ENCODE peak calls at places on chromosomes 16 and 17, in seven cellular contexts. Y is stimulated activated CD4-positive, alpha-beta T cell treated with anti-CD3 and anti-CD28 coated beads, Interleukin-1b, Interleukin-23, amount 100 ng/mL, for 1 hour; D is H9; R is heart right ventricle; P is head of caudate nucleus; X is NCI-H1048; C is stimulated activated naive CD8-positive, alpha-beta T cell treated with anti-CD3 and anti-CD28 coated beads, Interleukin-15, Interleukin-2, amounts not matched to agents 100 U/mL and 50 U/mL, for 24 hours. M is an unnamed sample.
A peak's percentile ranks its signal among the peaks of the same experiment; 100 is the strongest.

GRCh38 chr16:87608400-87608985 is 6.2 kb downstream of the JPH3 start:
- DNase-seq in Y (peak; percentile 16), D (peak; percentile 83), R (peak; percentile 71), P (no peak), X (no peak), C (peak; percentile 58), M (no peak)

GRCh38 chr16:3022697-3023414 is 886 bp downstream of the HCFC1R1 start:
- DNase-seq in Y (no peak), D (no peak), R (peak; percentile 61), P (no peak), X (no peak), C (peak; percentile 23), M (no peak)

GRCh38 chr17:43779145-43780125 is 658 bp upstream of the DUSP3 start:
- DNase-seq in Y (no peak), D (peak; percentile 66), R (no peak), P (no peak), X (no peak), C (no peak), M (no peak)

GRCh38 chr16:29230671-29231091 is 175.8 kb downstream of the NPIPB11 start:
- DNase-seq in Y (no peak), D (peak; percentile 71), R (no peak), P (no peak), X (no peak), C (no peak), M (no peak)

GRCh38 chr17:66724581-66725341 is 110.2 kb upstream of the CACNG5 start:
- DNase-seq in Y (no peak), D (peak; percentile 24), R (no peak), P (no peak), X (no peak), C (no peak), M (no peak)

GRCh38 chr16:87895641-87896141 is 26.4 kb upstream of the SLC7A5 start:
- DNase-seq in Y (peak; percentile 57), D (no peak), R (no peak), P (peak; percentile 59), X (no peak), C (peak; percentile 84), M (peak; percentile 57)

GRCh38 chr16:54974391-54974790 is 43.7 kb downstream of the IRX5 start:
- DNase-seq in Y (no peak), D (no peak), R (no peak), P (no peak), X (no peak), C (no peak), M (no peak)

GRCh38 chr17:72407336-72408121 is 286.7 kb downstream of the SOX9 start:
- DNase-seq in Y (no peak), D (peak; percentile 66), R (peak; percentile 48), P (peak; percentile 78), X (peak; percentile 78), C (no peak), M (peak; percentile 19)

GRCh38 chr17:81339180-81339501 is 44.0 kb upstream of the SLC38A10 start:
- DNase-seq in Y (no peak), D (no peak), R (no peak), P (no peak), X (no peak), C (no peak), M (no peak)

GRCh38 chr17:79107499-79108231 is 33.0 kb downstream of the ENGASE start:
- DNase-seq in Y (no peak), D (no peak), R (no peak), P (no peak), X (no peak), C (no peak), M (no peak)

GRCh38 chr17:74274060-74274702 is at the start of gene DNAI2:
- DNase-seq in Y (no peak), D (peak; percentile 83), R (peak; percentile 38), P (no peak), X (no peak), C (peak; percentile 45), M (no peak)

GRCh38 chr16:175145-175949 is 1.1 kb upstream of the HBA1 start:
- DNase-seq in Y (no peak), D (no peak), R (no peak), P (no peak), X (no peak), C (no peak), M (no peak)

GRCh38 chr16:31460582-31461002 is 1.3 kb downstream of the ARMC5 start:
- DNase-seq in Y (no peak), D (no peak), R (no peak), P (no peak), X (no peak), C (no peak), M (no peak)

GRCh38 chr16:80174416-80174815 is 366.4 kb upstream of the DYNLRB2 start:
- DNase-seq in Y (no peak), D (no peak), R (no peak), P (no peak), X (no peak), C (no peak), M (no peak)

GRCh38 chr17:21166599-21167265 is 40.0 kb downstream of the DHRS7B start:
- DNase-seq in Y (no peak), D (no peak), R (no peak), P (no peak), X (no peak), C (no peak), M (no peak)

GRCh38 chr17:78532922-78533640 is 44.1 kb downstream of the DNAH17 start:
- DNase-seq in Y (no peak), D (peak; percentile 17), R (no peak), P (no peak), X (no peak), C (peak; percentile 27), M (no peak)

GRCh38 chr17:78839762-78840529 is 668 bp downstream of the USP36 start:
- DNase-seq in Y (no peak), D (peak; percentile 54), R (no peak), P (peak; percentile 43), X (no peak), C (peak; percentile 54), M (no peak)

GRCh38 chr16:89430436-89431157 is 59.8 kb downstream of the ANKRD11 start:
- DNase-seq in Y (no peak), D (no peak), R (no peak), P (no peak), X (no peak), C (no peak), M (no peak)

GRCh38 chr17:18166894-18167293 is 16.7 kb upstream of the ALKBH5 start:
- DNase-seq in Y (no peak), D (no peak), R (no peak), P (no peak), X (no peak), C (no peak), M (no peak)

GRCh38 chr17:79841369-79842135 is 2.3 kb upstream of the CBX4 start:
- DNase-seq in Y (no peak), D (peak; percentile 77), R (no peak), P (no peak), X (no peak), C (peak; percentile 19), M (no peak)

GRCh38 chr17:29390856-29391631 is 881 bp downstream of the TAOK1 start:
- DNase-seq in Y (no peak), D (peak; percentile 70), R (peak; percentile 15), P (peak; percentile 10), X (no peak), C (peak; percentile 11), M (no peak)

GRCh38 chr16:67987460-67988160 is 7.3 kb upstream of the DPEP3 start:
- DNase-seq in Y (no peak), D (no peak), R (peak; percentile 55), P (peak; percentile 33), X (no peak), C (no peak), M (no peak)

GRCh38 chr17:74736423-74737298 is at the start of gene RAB37:
- DNase-seq in Y (no peak), D (peak; percentile 94), R (no peak), P (no peak), X (no peak), C (peak; percentile 61), M (no peak)

GRCh38 chr16:82633964-82634600 is 7.3 kb downstream of the CDH13 start:
- DNase-seq in Y (no peak), D (no peak), R (no peak), P (peak; percentile 82), X (no peak), C (no peak), M (peak; percentile 76)

GRCh38 chr16:49019826-49020401 is 261.7 kb downstream of the CBLN1 start:
- DNase-seq in Y (no peak), D (no peak), R (no peak), P (no peak), X (no peak), C (no peak), M (no peak)

GRCh38 chr16:79003026-79003617 is 597.4 kb downstream of the MAF start:
- DNase-seq in Y (no peak), D (no peak), R (no peak), P (no peak), X (no peak), C (no peak), M (no peak)

GRCh38 chr17:45824475-45824874 is 20.2 kb upstream of the SPPL2C start:
- DNase-seq in Y (no peak), D (peak; percentile 66), R (no peak), P (no peak), X (no peak), C (no peak), M (no peak)

GRCh38 chr16:55330726-55331647 is 7.0 kb downstream of the IRX6 start:
- DNase-seq in Y (no peak), D (peak; percentile 33), R (no peak), P (no peak), X (no peak), C (no peak), M (no peak)

GRCh38 chr16:22641030-22641671 is 130.5 kb downstream of the NPIPB5 start:
- DNase-seq in Y (no peak), D (peak; percentile 60), R (no peak), P (no peak), X (no peak), C (peak; percentile 8), M (no peak)

GRCh38 chr17:78276499-78276898 is 45.1 kb downstream of the TMEM235 start:
- DNase-seq in Y (no peak), D (no peak), R (no peak), P (no peak), X (no peak), C (no peak), M (no peak)

GRCh38 chr17:44786551-44787081 is 27.8 kb downstream of the ADAM11 start:
- DNase-seq in Y (no peak), D (peak; percentile 34), R (peak; percentile 73), P (no peak), X (no peak), C (no peak), M (no peak)

GRCh38 chr17:44765965-44766364 is 7.2 kb downstream of the ADAM11 start:
- DNase-seq in Y (no peak), D (peak; percentile 55), R (no peak), P (no peak), X (no peak), C (no peak), M (no peak)

GRCh38 chr17:41617698-41618097 is 5.1 kb upstream of the KRT16 start:
- DNase-seq in Y (no peak), D (no peak), R (no peak), P (no peak), X (no peak), C (no peak), M (no peak)

GRCh38 chr17:39547713-39548478 is 59.8 kb downstream of the NEUROD2 start:
- DNase-seq in Y (peak; percentile 67), D (peak; percentile 76), R (peak; percentile 54), P (peak; percentile 29), X (peak; percentile 21), C (peak; percentile 81), M (no peak)

GRCh38 chr16:426906-427249 is 1.4 kb downstream of the RAB11FIP3 start:
- DNase-seq in Y (no peak), D (no peak), R (no peak), P (peak; percentile 17), X (no peak), C (no peak), M (no peak)